ENCODE peak calls at places on chromosomes 13 and 19, in nine cellular contexts. H is esophagus squamous epithelium; L is omental fat pad; A is EH; P is NCI-H1417; D is T1000; U is activated naive CD8-positive, alpha-beta T cell treated with anti-CD3 and anti-CD28 coated beads for 36 hours; W is cardiac fibroblast; V is anterior cingulate cortex. M is an unnamed sample.

GRCh38 chr13:99042851-99043250 is 65.0 kb upstream of the DOCK9 start:
- DNase-seq in H (no peak), L (no peak), A (no peak), P (no peak), D (no peak), U (no peak), W (no peak), V (no peak), M (no peak)

GRCh38 chr19:49931293-49932040 is 2.2 kb upstream of the NUP62 start:
- DNase-seq in H (no peak), L (no peak), A (no peak), P (no peak), D (no peak), U (no peak), W (no peak), V (no peak), M (no peak)

GRCh38 chr13:112899618-112900600 is 69.1 kb upstream of the MCF2L start:
- DNase-seq in H (no peak), L (no peak), A (no peak), P (no peak), D (no peak), U (no peak), W (no peak), V (no peak), M (no peak)

GRCh38 chr19:54294539-54294938 is 13.6 kb upstream of the LILRB2 start:
- DNase-seq in H (no peak), L (no peak), A (no peak), P (no peak), D (no peak), U (no peak), W (no peak), V (no peak), M (no peak)

GRCh38 chr13:114119196-114119595 is 13.2 kb downstream of the RASA3 start:
- DNase-seq in H (no peak), L (no peak), A (peak; percentile 97), P (no peak), D (no peak), U (no peak), W (peak; percentile 88), V (no peak), M (no peak)

GRCh38 chr13:43728411-43728810 is 58.4 kb downstream of the ENOX1 start:
- DNase-seq in H (no peak), L (no peak), A (peak; percentile 12), P (no peak), D (no peak), U (no peak), W (no peak), V (no peak), M (no peak)

GRCh38 chr19:44740351-44740824 is 8.1 kb upstream of the BCL3 start:
- DNase-seq in H (no peak), L (no peak), A (no peak), P (no peak), D (no peak), U (no peak), W (no peak), V (no peak), M (no peak)

GRCh38 chr13:88097541-88097940 is 426.4 kb downstream of the SLITRK5 start:
- DNase-seq in H (no peak), L (no peak), A (no peak), P (no peak), D (no peak), U (no peak), W (no peak), V (no peak), M (no peak)